ENCODE peak calls at places on chromosomes 1 and 21, in six cellular contexts. K is AG09309; L is stromal cell of bone marrow; B is pancreas; D is G401; H is activated CD4-positive, CD25-positive, alpha-beta regulatory T cell treated with anti-CD3 and anti-CD28 coated beads, Interleukin-2, amount 50 U/mL, for 16 hours. M is an unnamed sample.

GRCh38 chr21:33395866-33396265 is 7.3 kb upstream of the IFNGR2 start:
- DNase-seq in D (no peak), L (no peak), H (no peak), B (no peak), K (no peak), M (no peak)

GRCh38 chr1:31639543-31639942 is 5.1 kb downstream of the PEF1 start:
- DNase-seq in H (no peak), B (no peak), D (no peak), K (peak; percentile 44), L (peak; percentile 49), M (no peak)

GRCh38 chr1:234944439-234945369 is 183.9 kb downstream of the TOMM20 start:
- DNase-seq in H (no peak), K (no peak), L (no peak), D (no peak), B (no peak), M (peak; percentile 91)

GRCh38 chr1:19942657-19943056 is 19.2 kb upstream of the PLA2G2E start:
- DNase-seq in K (no peak), B (no peak), H (no peak), L (no peak), D (no peak), M (no peak)

GRCh38 chr1:100955322-100955721 is 59.4 kb downstream of the SLC30A7 start:
- DNase-seq in B (no peak), L (peak; percentile 90), H (no peak), D (no peak), K (peak; percentile 88), M (no peak)

GRCh38 chr1:231252336-231252735 is 11.3 kb downstream of the GNPAT start:
- DNase-seq in D (no peak), B (no peak), H (no peak), L (no peak), K (no peak), M (no peak)

GRCh38 chr21:16287060-16287459 is 557.3 kb downstream of the USP25 start:
- DNase-seq in L (no peak), D (no peak), B (no peak), K (no peak), H (no peak), M (no peak)

GRCh38 chr1:224065455-224065854 is 48.5 kb upstream of the FBXO28 start:
- DNase-seq in H (no peak), D (no peak), B (peak; percentile 55), L (no peak), K (no peak), M (no peak)

GRCh38 chr1:14777516-14778506 is 179.3 kb downstream of the KAZN start:
- DNase-seq in K (no peak), B (no peak), D (no peak), H (no peak), L (no peak), M (peak; percentile 91)

GRCh38 chr1:162297208-162297607 is 79.4 kb downstream of the SPATA46 start:
- DNase-seq in B (no peak), L (no peak), K (no peak), H (no peak), D (no peak), M (no peak)

GRCh38 chr1:1425753-1426495 is 4.8 kb upstream of the ANKRD65 start:
- DNase-seq in B (no peak), H (no peak), D (no peak), K (no peak), L (no peak), M (no peak)

GRCh38 chr1:21669287-21670058 is at the start of gene RAP1GAP:
- DNase-seq in D (peak; percentile 78), K (no peak), L (no peak), B (peak; percentile 71), H (no peak), M (peak; percentile 39)

GRCh38 chr1:32873484-32873883 is 2.8 kb upstream of the FNDC5 start:
- DNase-seq in B (peak; percentile 9), H (no peak), L (no peak), K (no peak), D (no peak), M (no peak)